ENCODE peak calls at places on chromosomes 12 and 14, in eight cellular contexts. U is activated T-helper 1 cell treated with anti-CD3 and anti-CD28 coated beads, Interleukin-12 subunit alpha, Interleukin-12 subunit beta, Interleukin-2, Interleukin-4 antibody, amounts not matched to agents 30 ng/mL and 10 ng/mL and 1 ng/mL, durations not matched to agents 14 hours and 24 hours and 36 hours; R is psoas muscle; A is heart right ventricle; O is activated CD4-positive, alpha-beta T cell treated with anti-CD3 and anti-CD28 coated beads, Interleukin-2, amount 50 U/mL, for 24 hours; C is RPMI8226; T is body of pancreas; Z is fibroblast of pulmonary artery. I is an unnamed sample.

GRCh38 chr12:54270345-54270744 is 9.6 kb downstream of the CBX5 start:
- DNase-seq in C (no peak), R (no peak), O (no peak), A (no peak), U (no peak), T (no peak), Z (no peak), I (no peak)

GRCh38 chr14:43200519-43200918 is 1306.6 kb downstream of the FSCB start:
- DNase-seq in Z (no peak), T (no peak), O (no peak), C (no peak), R (no peak), A (no peak), U (no peak), I (no peak)

GRCh38 chr12:49309361-49309760 is 13.7 kb upstream of the TROAP start:
- DNase-seq in Z (no peak), C (no peak), U (no peak), O (no peak), T (no peak), A (no peak), R (no peak), I (no peak)

GRCh38 chr12:66668311-66668710 is 10.6 kb downstream of the GRIP1 start:
- DNase-seq in A (no peak), O (no peak), R (no peak), C (no peak), Z (no peak), U (no peak), T (peak; percentile 57), I (no peak)

GRCh38 chr12:81347404-81347803 is 269.5 kb downstream of the ACSS3 start:
- DNase-seq in C (no peak), A (no peak), U (no peak), T (no peak), O (no peak), R (no peak), Z (no peak), I (no peak)

GRCh38 chr14:29144598-29144997 is 378.0 kb downstream of the FOXG1 start:
- DNase-seq in A (no peak), O (no peak), R (no peak), Z (peak; percentile 94), C (no peak), U (no peak), T (no peak), I (no peak)

GRCh38 chr12:98456583-98457573 is 58.5 kb upstream of the TMPO start:
- DNase-seq in C (no peak), O (no peak), A (peak; percentile 18), R (peak; percentile 51), T (peak; percentile 73), Z (peak; percentile 52), U (peak; percentile 1), I (peak; percentile 39)

GRCh38 chr14:61609885-61610284 is 85.4 kb upstream of the HIF1A start:
- DNase-seq in T (no peak), Z (peak; percentile 92), C (no peak), U (no peak), A (no peak), R (no peak), O (no peak), I (no peak)

GRCh38 chr12:64098709-64099354 is 123.3 kb downstream of the KICS2 start:
- DNase-seq in U (no peak), O (no peak), Z (peak; percentile 87), A (peak; percentile 53), T (peak; percentile 31), C (no peak), R (no peak), I (no peak)

GRCh38 chr12:67161322-67161918 is 107.7 kb upstream of the CAND1 start:
- DNase-seq in U (peak; percentile 2), O (no peak), T (peak; percentile 54), A (peak; percentile 5), Z (peak; percentile 50), C (peak; percentile 26), R (no peak), I (peak; percentile 38)

GRCh38 chr12:107549786-107550480 is 135.7 kb upstream of the PWP1 start:
- DNase-seq in C (no peak), O (no peak), T (no peak), A (no peak), Z (no peak), R (no peak), U (no peak), I (no peak)

GRCh38 chr12:116133149-116133548 is 144.3 kb downstream of the MED13L start:
- DNase-seq in C (no peak), A (no peak), Z (peak; percentile 60), R (no peak), U (no peak), O (no peak), T (no peak), I (peak; percentile 75)

GRCh38 chr12:23210573-23210972 is 585.6 kb downstream of the ETNK1 start:
- DNase-seq in T (no peak), R (no peak), U (no peak), C (no peak), A (no peak), O (no peak), Z (no peak), I (no peak)

GRCh38 chr12:20696181-20696580 is 1.0 kb downstream of the SLCO1C1 start:
- DNase-seq in C (no peak), Z (no peak), T (peak; percentile 4), A (peak; percentile 59), U (no peak), R (peak; percentile 25), O (no peak), I (no peak)

GRCh38 chr12:65121049-65121955 is at the start of gene WIF1:
- DNase-seq in U (no peak), C (no peak), Z (peak; percentile 1), R (peak; percentile 21), T (peak; percentile 28), A (no peak), O (no peak), I (peak; percentile 37)

GRCh38 chr14:102926104-102926503 is 3.6 kb downstream of the AMN start:
- DNase-seq in T (no peak), O (no peak), Z (no peak), R (no peak), C (no peak), U (no peak), A (no peak), I (no peak)

GRCh38 chr12:111156304-111156703 is 212.6 kb downstream of the PHETA1 start:
- DNase-seq in C (peak; percentile 25), R (no peak), T (no peak), Z (no peak), U (no peak), O (no peak), A (no peak), I (peak; percentile 10)

GRCh38 chr14:59849371-59850130 is 21.0 kb downstream of the RTN1 start:
- DNase-seq in O (no peak), A (no peak), C (no peak), R (no peak), Z (no peak), U (no peak), T (peak; percentile 14), I (no peak)

GRCh38 chr12:132597333-132598283 is 12.8 kb downstream of the LRCOL1 start:
- DNase-seq in R (no peak), Z (peak; percentile 26), U (no peak), C (peak; percentile 27), T (no peak), A (no peak), O (no peak), I (peak; percentile 16)

GRCh38 chr14:103723176-103724081 is 7.8 kb downstream of the ZFYVE21 start:
- DNase-seq in U (no peak), R (no peak), Z (no peak), C (no peak), O (no peak), A (no peak), T (no peak), I (no peak)

I was measured in mammary epithelial cell.